ENCODE peak calls at places on chromosomes 6 and 20, in seven cellular contexts. T is GM13977; H is sigmoid colon; U is ovary; R is CD4-positive, alpha-beta T cell; I is AG09309; P is glutamatergic neuron. V is an unnamed sample.

GRCh38 chr6:116649129-116649528 is 19.4 kb downstream of the ZUP1 start:
- DNase-seq in U (no peak), I (no peak), P (no peak), R (no peak), H (no peak), T (no peak), V (no peak)

GRCh38 chr6:29722773-29723665 is at the start of gene HLA-F:
- DNase-seq in T (peak), I (peak), H (peak), U (peak), R (peak), P (peak), V (peak)

GRCh38 chr6:12137480-12137879 is 125.4 kb downstream of the HIVEP1 start:
- DNase-seq in P (no peak), R (no peak), H (peak), I (peak), U (peak), T (no peak), V (peak)

GRCh38 chr6:20746805-20747204 is 212.5 kb downstream of the CDKAL1 start:
- DNase-seq in P (no peak), U (no peak), R (no peak), I (no peak), T (peak), H (no peak), V (no peak)

GRCh38 chr6:13453771-13454251 is 33.6 kb downstream of the GFOD1 start:
- DNase-seq in P (no peak), I (no peak), H (no peak), T (no peak), U (no peak), R (no peak), V (no peak)

GRCh38 chr6:89208551-89208950 is 8.6 kb downstream of the GABRR1 start:
- DNase-seq in I (no peak), U (no peak), H (no peak), T (no peak), P (no peak), R (no peak), V (no peak)

GRCh38 chr6:4776493-4776966 is 326 bp downstream of the CDYL start:
- DNase-seq in H (peak), U (peak), I (no peak), T (peak), R (peak), P (peak), V (no peak)

GRCh38 chr6:127832381-127832780 is 68.5 kb downstream of the THEMIS start:
- DNase-seq in P (no peak), R (no peak), U (no peak), I (no peak), H (no peak), T (no peak), V (no peak)

GRCh38 chr6:165969184-165969583 is 198.5 kb downstream of the TBXT start:
- DNase-seq in H (no peak), T (no peak), I (no peak), R (no peak), P (no peak), U (no peak), V (no peak)

GRCh38 chr20:35257175-35257909 is 20.6 kb downstream of the MMP24OS start:
- DNase-seq in R (no peak), P (no peak), T (no peak), I (no peak), H (no peak), U (no peak), V (no peak)

GRCh38 chr6:502761-503160 is 111.2 kb downstream of the IRF4 start:
- DNase-seq in T (no peak), H (no peak), I (no peak), P (no peak), R (no peak), U (no peak), V (no peak)

GRCh38 chr6:3356824-3357420 is 98.2 kb downstream of the PSMG4 start:
- DNase-seq in T (no peak), I (no peak), H (no peak), U (peak), R (no peak), P (no peak), V (no peak)

GRCh38 chr20:22833851-22834250 is 201.3 kb upstream of the SSTR4 start:
- DNase-seq in P (no peak), T (no peak), U (no peak), H (no peak), R (no peak), I (no peak), V (no peak)

GRCh38 chr6:73722318-73723060 is 26.5 kb downstream of the CD109 start:
- DNase-seq in U (no peak), T (peak), P (no peak), R (no peak), I (peak), H (no peak), V (peak)

GRCh38 chr20:5657190-5657872 is 92.9 kb upstream of the SHLD1 start:
- DNase-seq in P (no peak), I (peak), R (no peak), H (peak), T (no peak), U (peak), V (peak)

GRCh38 chr20:61785567-61785816 is 280.2 kb downstream of the TAF4 start:
- DNase-seq in R (no peak), T (no peak), H (no peak), I (no peak), U (no peak), P (no peak), V (no peak)

GRCh38 chr20:10554285-10554684 is 119.2 kb downstream of the SLX4IP start:
- DNase-seq in R (no peak), H (no peak), U (no peak), I (no peak), T (no peak), P (no peak), V (no peak)

GRCh38 chr6:145603424-145603833 is 131.9 kb downstream of the EPM2A start:
- DNase-seq in R (no peak), U (no peak), P (no peak), H (no peak), T (no peak), I (no peak), V (no peak)

GRCh38 chr6:82959385-82959941 is 106.2 kb downstream of the UBE3D start:
- DNase-seq in I (peak), P (no peak), T (no peak), R (no peak), H (no peak), U (no peak), V (no peak)

GRCh38 chr6:30211306-30211705 is 1.9 kb downstream of the TRIM26 start:
- DNase-seq in H (no peak), R (no peak), U (no peak), P (no peak), T (no peak), I (no peak), V (no peak)

GRCh38 chr6:85417336-85417735 is 32.5 kb upstream of the NT5E start:
- DNase-seq in R (no peak), H (no peak), U (no peak), I (no peak), P (no peak), T (no peak), V (no peak)

GRCh38 chr6:140385686-140386085 is 1011.2 kb upstream of the CITED2 start:
- DNase-seq in I (no peak), T (no peak), P (no peak), U (no peak), R (no peak), H (no peak), V (no peak)

GRCh38 chr6:43496370-43497128 is 13.6 kb downstream of the LRRC73 start:
- DNase-seq in P (no peak), H (no peak), I (no peak), R (no peak), U (no peak), T (peak), V (no peak)

GRCh38 chr6:146892613-146893401 is 294.0 kb downstream of the ADGB start:
- DNase-seq in U (no peak), R (no peak), I (peak), P (no peak), T (no peak), H (no peak), V (peak)

GRCh38 chr6:85278456-85279035 is 171.3 kb upstream of the NT5E start:
- DNase-seq in T (no peak), P (no peak), I (peak), U (no peak), R (no peak), H (no peak), V (no peak)

GRCh38 chr6:53410508-53411258 is 61.9 kb upstream of the ELOVL5 start:
- DNase-seq in H (no peak), T (peak), R (peak), I (no peak), U (peak), P (peak), V (peak)

GRCh38 chr6:112485813-112486212 is 138.7 kb downstream of the RFPL4B start:
- DNase-seq in P (no peak), R (no peak), T (no peak), I (no peak), U (no peak), H (no peak), V (no peak)

GRCh38 chr6:108868551-108869145 is 20.4 kb downstream of the ARMC2 start:
- DNase-seq in T (no peak), R (no peak), I (no peak), P (no peak), U (no peak), H (no peak), V (no peak)

GRCh38 chr6:44311304-44311703 is 1.8 kb downstream of the AARS2 start:
- DNase-seq in R (no peak), H (no peak), U (no peak), P (no peak), I (no peak), T (no peak), V (no peak)

GRCh38 chr6:63816979-63817436 is 181.4 kb downstream of the PHF3 start:
- DNase-seq in T (no peak), U (no peak), H (no peak), R (no peak), I (no peak), P (peak), V (no peak)

GRCh38 chr20:14838663-14839650 is 501.5 kb upstream of the FLRT3 start:
- DNase-seq in P (no peak), R (no peak), T (no peak), H (no peak), I (no peak), U (no peak), V (peak)

GRCh38 chr6:152220785-152221184 is 413.3 kb downstream of the ESR1 start:
- DNase-seq in I (no peak), U (no peak), P (no peak), T (no peak), R (no peak), H (no peak), V (peak)

GRCh38 chr20:46592580-46593362 is 42.3 kb upstream of the OCSTAMP start:
- DNase-seq in T (no peak), U (no peak), I (no peak), P (no peak), H (no peak), R (no peak), V (no peak)

DNA sequence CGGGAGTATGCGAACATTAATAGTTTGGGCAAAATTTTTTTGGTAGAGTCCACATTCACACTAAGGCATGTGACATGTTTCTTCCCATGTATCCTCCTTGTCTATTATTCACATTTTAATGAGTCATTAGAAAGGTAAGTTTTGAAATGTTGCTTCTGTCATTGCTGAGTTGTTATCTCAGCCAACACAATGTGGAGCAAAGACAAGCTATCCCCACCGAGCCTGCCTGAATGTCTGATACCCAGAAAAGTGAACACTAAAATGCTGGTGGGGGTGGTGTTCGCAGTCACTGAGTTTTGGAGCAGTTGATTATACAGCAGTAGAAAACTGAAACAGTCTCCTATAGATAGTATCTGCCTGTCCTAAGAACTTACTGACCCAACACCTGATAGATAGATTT is 68.3 kb upstream of the ASF1A start:
- DNase-seq in R (no peak), I (no peak), U (no peak), H (no peak), P (no peak), T (no peak), V (no peak)
- TF ChIP-seq CTCF in R (no peak), I (no peak), U (no peak), H (no peak), P (no peak), T (no peak), V (no peak)

GRCh38 chr6:40718401-40718800 is 131.2 kb upstream of the LRFN2 start:
- DNase-seq in H (no peak), U (no peak), R (no peak), I (no peak), P (no peak), T (no peak), V (no peak)
- TF ChIP-seq CTCF in H (no peak), U (no peak), R (no peak), I (no peak), P (no peak), T (no peak), V (no peak)

GRCh38 chr6:46655803-46656202 is 3.0 kb downstream of the SLC25A27 start:
- DNase-seq in I (no peak), T (no peak), U (no peak), R (no peak), P (peak), H (no peak), V (no peak)
- TF ChIP-seq CTCF in I (peak), T (no peak), U (no peak), R (no peak), P (peak), H (no peak), V (no peak)

GRCh38 chr6:160999508-160999907 is 7.9 kb downstream of the MAP3K4 start:
- DNase-seq in R (no peak), P (no peak), T (no peak), I (no peak), H (no peak), U (no peak), V (no peak)
- TF ChIP-seq CTCF in R (no peak), P (no peak), T (no peak), I (no peak), H (no peak), U (no peak), V (no peak)

DNA sequence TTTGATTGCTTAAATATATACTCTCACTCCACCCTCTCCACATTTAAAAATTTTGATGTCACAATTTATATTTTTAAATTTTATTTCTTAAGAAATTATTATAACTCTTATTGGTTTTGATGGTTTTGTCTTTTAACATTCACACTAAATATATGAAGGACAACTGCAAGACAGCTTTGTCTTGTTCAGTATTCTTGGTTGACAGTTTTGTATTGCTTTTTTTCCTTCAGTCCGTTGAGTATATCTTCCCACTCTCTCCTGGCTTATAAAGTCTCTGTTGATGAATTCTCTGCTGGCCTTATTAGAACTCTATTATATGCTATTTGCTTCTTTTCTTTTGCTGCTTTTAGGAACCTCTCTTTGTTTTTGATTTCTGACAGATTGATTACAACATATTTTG is 392.2 kb downstream of the C6orf118 start:
- DNase-seq in U (no peak), H (no peak), R (no peak), I (no peak), T (no peak), P (no peak), V (no peak)
- TF ChIP-seq CTCF in U (no peak), H (no peak), R (no peak), I (no peak), T (no peak), P (no peak), V (no peak)

DNA sequence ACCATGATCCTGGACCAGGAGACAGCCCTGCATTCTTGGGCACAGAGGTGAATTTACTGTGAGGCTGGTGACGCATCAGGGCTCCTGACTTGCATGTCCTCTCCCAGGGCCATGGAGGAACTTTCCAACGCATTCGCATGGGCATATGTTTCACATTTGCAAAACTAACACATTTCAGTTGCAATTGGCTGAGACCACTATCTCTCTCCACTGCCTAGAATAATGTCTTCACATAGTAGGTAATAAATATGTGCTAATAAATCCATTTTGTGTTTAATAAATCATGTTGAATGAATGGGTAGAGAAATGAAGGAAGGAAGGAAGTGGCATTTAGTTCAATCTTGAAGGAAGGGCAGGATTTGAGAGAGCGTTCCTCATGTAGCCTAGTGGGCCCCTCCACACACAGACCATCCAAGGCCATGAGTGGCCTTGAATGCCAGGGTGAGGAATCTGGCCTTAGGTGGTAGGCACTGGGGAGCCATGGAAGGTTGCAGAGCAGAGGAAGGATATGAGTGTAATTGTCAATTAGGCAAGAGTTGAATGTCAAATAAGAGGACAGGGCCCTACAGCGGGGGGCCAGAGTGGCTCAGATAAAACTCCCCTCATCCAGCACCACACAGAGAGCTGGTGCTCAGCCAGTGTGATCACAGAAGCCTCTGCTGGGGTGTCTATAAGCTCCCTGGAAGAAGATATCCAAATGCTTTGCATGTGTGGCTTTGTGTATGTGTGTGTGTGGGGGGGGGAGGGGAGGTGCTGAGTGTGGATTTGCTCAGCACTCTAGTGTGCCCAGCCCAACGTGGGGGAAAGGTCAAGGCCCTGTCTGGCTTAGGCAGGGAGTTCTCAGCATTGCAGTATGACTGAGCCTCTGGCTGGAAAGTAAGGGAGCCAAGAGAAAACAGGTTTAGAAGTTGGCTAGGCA is 30.9 kb upstream of the CCN5 start:
- DNase-seq in R (no peak), P (no peak), I (no peak), U (peak), T (no peak), H (no peak), V (no peak)
- TF ChIP-seq CTCF in R (no peak), P (no peak), I (no peak), U (no peak), T (no peak), H (no peak), V (no peak)

GRCh38 chr6:113576310-113576709 is 280.8 kb upstream of the MARCKS start:
- DNase-seq in R (no peak), U (no peak), P (no peak), I (no peak), T (no peak), H (no peak), V (no peak)

GRCh38 chr6:113574147-113574546 is 283.0 kb upstream of the MARCKS start:
- DNase-seq in P (no peak), T (no peak), H (no peak), R (no peak), I (no peak), U (no peak), V (no peak)

GRCh38 chr6:113570176-113570575 is 287.0 kb upstream of the MARCKS start:
- DNase-seq in I (peak), U (no peak), R (no peak), H (no peak), T (no peak), P (no peak), V (no peak)

GRCh38 chr6:113565306-113565705 is 291.8 kb upstream of the MARCKS start:
- DNase-seq in R (no peak), P (no peak), U (no peak), T (no peak), H (no peak), I (no peak), V (no peak)

DNA sequence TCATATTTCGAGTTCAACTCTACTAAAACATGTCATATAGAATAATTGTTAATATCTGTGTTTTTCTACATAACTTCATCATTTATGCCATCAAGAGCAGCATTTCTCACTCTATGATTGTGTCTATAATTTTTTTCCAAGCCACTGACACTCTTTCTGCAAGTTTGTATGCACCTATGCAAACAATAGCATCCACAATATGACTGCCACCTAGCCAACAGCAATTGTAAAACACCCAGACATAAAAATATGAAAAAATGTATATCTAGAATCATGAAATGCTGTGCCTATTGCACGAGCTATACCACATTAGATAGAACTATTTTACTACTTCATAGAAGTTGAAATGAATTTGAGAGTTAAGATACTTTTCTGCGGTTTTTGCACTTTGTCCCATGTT is 286.5 kb upstream of the MARCKS start:
- DNase-seq in U (no peak), H (no peak), I (no peak), P (no peak), R (no peak), T (no peak), V (no peak)
- TF ChIP-seq CTCF in U (no peak), H (no peak), I (no peak), P (no peak), R (no peak), T (no peak), V (no peak)

GRCh38 chr6:36125575-36125974 is 4.7 kb upstream of the MAPK13 start:
- DNase-seq in P (no peak), R (no peak), H (no peak), T (no peak), I (no peak), U (no peak), V (no peak)

GRCh38 chr6:36122495-36123269 is 7.6 kb upstream of the MAPK13 start:
- DNase-seq in I (no peak), U (no peak), T (no peak), R (no peak), H (no peak), P (no peak), V (no peak)

GRCh38 chr6:36124881-36125280 is 5.4 kb upstream of the MAPK13 start:
- DNase-seq in T (no peak), R (no peak), H (no peak), P (no peak), U (no peak), I (no peak), V (no peak)

GRCh38 chr6:36121752-36122494 is 8.4 kb upstream of the MAPK13 start:
- DNase-seq in P (no peak), R (no peak), T (no peak), H (peak), U (no peak), I (no peak), V (no peak)

GRCh38 chr6:36123270-36124139 is 6.8 kb upstream of the MAPK13 start:
- DNase-seq in P (peak), R (peak), T (peak), U (peak), H (peak), I (peak), V (peak)
- TF ChIP-seq CTCF in P (peak), R (peak), T (peak), U (peak), H (peak), I (peak), V (peak)

GRCh38 chr6:113854531-113855499 is 2.3 kb upstream of the MARCKS start:
- DNase-seq in U (peak), T (peak), R (no peak), H (peak), P (peak), I (peak), V (peak)
- TF ChIP-seq CTCF in U (no peak), T (peak), R (no peak), H (no peak), P (no peak), I (no peak), V (peak)

DNA sequence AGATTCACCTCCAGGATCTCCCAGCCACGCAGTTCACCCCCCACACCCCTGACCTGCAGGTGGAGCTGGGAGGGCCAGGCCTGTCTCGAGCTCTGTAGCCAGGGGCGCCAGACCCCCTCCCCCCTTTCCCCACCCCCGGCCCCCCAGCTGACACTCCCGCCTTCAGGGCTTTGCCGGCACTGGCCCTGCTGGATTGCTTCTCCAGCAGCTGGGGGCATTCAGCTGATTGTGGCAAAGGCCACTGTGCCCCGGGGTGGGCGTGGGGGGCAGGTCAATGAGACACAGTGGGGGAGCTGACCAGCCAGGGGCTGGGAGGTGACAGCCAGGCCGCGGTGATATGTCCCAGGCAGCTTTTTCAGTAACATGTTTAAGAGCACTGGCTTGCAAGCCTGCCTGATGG is 22.2 kb downstream of the ZBP1 start:
- DNase-seq in H (no peak), R (no peak), P (no peak), T (no peak), I (no peak), U (no peak), V (no peak)
- TF ChIP-seq CTCF in H (no peak), R (no peak), P (no peak), T (no peak), I (no peak), U (no peak), V (no peak)

V was measured in AG09319.